ENCODE peak calls at places on chromosomes 7 and 10, in ten cellular contexts. W is activated CD8-positive, alpha-beta T cell treated with anti-CD3 and anti-CD28 coated beads, Interleukin-2, amount 10 ng/mL, durations not matched to agents 7 days and 5 days; I is sciatic nerve; Q is lower lobe of right lung; K is central memory CD8-positive, alpha-beta T cell; F is activated CD4-positive, alpha-beta T cell treated with anti-CD3 and anti-CD28 coated beads for 36 hours; Z is A549; Y is Right ventricle myocardium inferior; H is pancreas; V is lung. R is an unnamed sample.

GRCh38 chr10:110993024-110993693 is 73.8 kb downstream of the SHOC2 start:
- ATAC-seq in K (peak; percentile 99), H (no peak), Y (no peak), I (no peak), Q (no peak), Z (no peak), W (peak; percentile 94), V (no peak), F (peak; percentile 97), R (no peak)

GRCh38 chr10:3761916-3762708 is 22.9 kb downstream of the KLF6 start:
- ATAC-seq in H (no peak), Z (no peak), F (no peak), K (no peak), Q (peak; percentile 32), V (no peak), I (no peak), Y (no peak), W (no peak), R (no peak)

GRCh38 chr10:96367470-96367869 is 8.7 kb upstream of the OPALIN start:
- ATAC-seq in F (no peak), K (no peak), Q (no peak), Z (no peak), H (no peak), W (no peak), Y (peak; percentile 77), I (no peak), V (no peak), R (no peak)

GRCh38 chr7:159306012-159306411 is 161.3 kb upstream of the VIPR2 start:
- ATAC-seq in I (no peak), F (no peak), K (no peak), Z (no peak), V (no peak), Q (no peak), W (no peak), H (no peak), Y (no peak), R (no peak)

GRCh38 chr7:132226046-132226590 is 350.2 kb downstream of the PLXNA4 start:
- ATAC-seq in F (no peak), W (no peak), V (no peak), I (no peak), Q (no peak), H (no peak), K (no peak), Z (peak; percentile 65), Y (no peak), R (no peak)

GRCh38 chr7:84102213-84102612 is 92.4 kb downstream of the SEMA3A start:
- ATAC-seq in Y (no peak), K (no peak), H (no peak), Q (no peak), V (no peak), F (no peak), Z (no peak), I (no peak), W (no peak), R (no peak)

GRCh38 chr10:97713351-97713827 is at the start of gene MARVELD1:
- ATAC-seq in Y (peak; percentile 59), K (no peak), Q (peak; percentile 2), Z (peak; percentile 53), I (peak; percentile 66), W (no peak), V (no peak), H (no peak), F (no peak), R (no peak)

GRCh38 chr10:62779487-62780248 is 24.9 kb upstream of the ADO start:
- ATAC-seq in F (peak; percentile 91), I (no peak), V (no peak), Z (no peak), Y (no peak), Q (peak; percentile 39), H (no peak), W (peak; percentile 94), K (peak; percentile 99), R (no peak)

GRCh38 chr7:139035588-139036353 is at the start of gene ZC3HAV1L:
- ATAC-seq in Y (peak; percentile 96), Z (peak; percentile 97), F (peak; percentile 96), K (peak; percentile 58), V (peak; percentile 90), W (peak; percentile 79), H (peak; percentile 81), I (peak; percentile 93), Q (peak; percentile 90), R (peak; percentile 74)

GRCh38 chr10:104049497-104050250 is 36.0 kb downstream of the COL17A1 start:
- ATAC-seq in Z (peak; percentile 30), V (no peak), F (no peak), K (no peak), Q (peak; percentile 15), H (no peak), W (no peak), I (no peak), Y (no peak), R (peak; percentile 67)

GRCh38 chr10:30847199-30847598 is 184.5 kb downstream of the ZNF438 start:
- ATAC-seq in F (no peak), I (no peak), Q (no peak), H (no peak), V (no peak), K (no peak), W (no peak), Z (no peak), Y (no peak), R (no peak)

GRCh38 chr10:96421995-96422394 is 63.2 kb upstream of the OPALIN start:
- ATAC-seq in W (no peak), H (no peak), Z (no peak), F (no peak), K (no peak), I (peak; percentile 53), Q (no peak), Y (peak; percentile 36), V (no peak), R (no peak)

GRCh38 chr10:112848212-112848611 is 101.8 kb upstream of the TCF7L2 start:
- ATAC-seq in K (no peak), Z (no peak), V (no peak), W (no peak), H (no peak), Y (no peak), Q (no peak), F (no peak), I (no peak), R (no peak)

GRCh38 chr10:127024655-127025054 is 119.4 kb downstream of the DOCK1 start:
- ATAC-seq in Q (peak; percentile 35), V (no peak), K (no peak), H (no peak), Z (no peak), I (peak; percentile 71), Y (no peak), W (no peak), F (no peak), R (no peak)

GRCh38 chr10:11875499-11876281 is 52.5 kb downstream of the PROSER2 start:
- ATAC-seq in K (no peak), Z (peak; percentile 95), W (no peak), I (peak; percentile 95), F (no peak), V (peak; percentile 84), H (peak; percentile 88), Q (peak; percentile 96), Y (peak; percentile 89), R (peak; percentile 96)

GRCh38 chr7:141231018-141231792 is 157.3 kb downstream of the TMEM178B start:
- ATAC-seq in I (no peak), Z (peak; percentile 91), Q (no peak), K (no peak), W (no peak), Y (peak; percentile 44), H (no peak), V (peak; percentile 23), F (no peak), R (no peak)

GRCh38 chr10:74542077-74542476 is 284.3 kb upstream of the KAT6B start:
- ATAC-seq in Z (no peak), K (no peak), V (no peak), F (no peak), Q (peak; percentile 87), W (no peak), I (peak; percentile 90), Y (peak; percentile 34), H (no peak), R (no peak)

GRCh38 chr10:59580257-59580863 is 129.3 kb downstream of the SLC16A9 start:
- ATAC-seq in Q (no peak), I (peak; percentile 38), Z (no peak), V (no peak), K (no peak), F (no peak), H (no peak), W (no peak), Y (peak; percentile 32), R (no peak)

GRCh38 chr7:86598311-86598710 is 45.4 kb upstream of the GRM3 start:
- ATAC-seq in Q (peak; percentile 28), Y (no peak), Z (peak; percentile 78), H (no peak), I (no peak), V (no peak), W (no peak), K (no peak), F (no peak), R (no peak)